ENCODE peak calls at places on chromosome 18, in five cellular contexts. W is body of pancreas, I is tibial nerve, F is neural progenitor cell, P is A549. G is an unnamed sample.

GRCh38 chr18:77084757-77085035 is 47.9 kb downstream of the MBP start:
- DNase-seq in P (no peak), I (no peak), W (peak; percentile 54), F (no peak), G (no peak)

GRCh38 chr18:24590946-24591345 is 130.5 kb downstream of the HRH4 start:
- DNase-seq in F (no peak), I (no peak), P (no peak), W (no peak), G (no peak)

GRCh38 chr18:32049393-32050161 is 31.0 kb downstream of the RNF125 start:
- DNase-seq in P (peak; percentile 9), I (no peak), W (peak; percentile 39), F (no peak), G (peak; percentile 39)

GRCh38 chr18:75228967-75229366 is 18.4 kb downstream of the TSHZ1 start:
- DNase-seq in F (no peak), I (no peak), W (no peak), P (no peak), G (no peak)

GRCh38 chr18:60549338-60549960 is 176.9 kb upstream of the MC4R start:
- DNase-seq in F (peak; percentile 87), P (peak; percentile 58), W (peak; percentile 54), I (no peak), G (no peak)

GRCh38 chr18:52326001-52326400 is 14.0 kb upstream of the DCC start:
- DNase-seq in P (no peak), W (no peak), I (no peak), F (no peak), G (no peak)

GRCh38 chr18:75489493-75490190 is 62.1 kb upstream of the SMIM21 start:
- DNase-seq in W (peak; percentile 28), P (peak; percentile 86), I (no peak), F (no peak), G (no peak)

GRCh38 chr18:9599328-9599727 is 15.0 kb downstream of the PPP4R1 start:
- DNase-seq in P (no peak), W (no peak), I (no peak), F (no peak), G (no peak)

GRCh38 chr18:31512203-31512764 is 14.3 kb downstream of the DSG2 start:
- DNase-seq in F (no peak), P (peak; percentile 85), I (no peak), W (peak; percentile 20), G (no peak)

GRCh38 chr18:7272268-7273049 is 41.6 kb downstream of the LRRC30 start:
- DNase-seq in F (peak; percentile 89), P (peak; percentile 71), W (peak; percentile 75), I (peak; percentile 31), G (no peak)

GRCh38 chr18:2396162-2396505 is 175.2 kb downstream of the METTL4 start:
- DNase-seq in I (no peak), P (no peak), F (no peak), W (no peak), G (no peak)

GRCh38 chr18:52829876-52830390 is 489.9 kb downstream of the DCC start:
- DNase-seq in P (no peak), F (no peak), I (no peak), W (no peak), G (no peak)

GRCh38 chr18:73007195-73007934 is 139.6 kb upstream of the NETO1 start:
- DNase-seq in P (no peak), F (peak; percentile 3), W (no peak), I (no peak), G (no peak)

GRCh38 chr18:57853133-57853532 is 50.0 kb upstream of the ATP8B1 start:
- DNase-seq in W (no peak), I (no peak), P (no peak), F (no peak), G (no peak)

GRCh38 chr18:24677011-24677410 is 216.6 kb downstream of the HRH4 start:
- DNase-seq in F (no peak), W (no peak), P (no peak), I (no peak), G (no peak)

GRCh38 chr18:47283476-47283875 is 32.0 kb upstream of the SKOR2 start:
- DNase-seq in W (no peak), P (peak; percentile 38), F (peak; percentile 56), I (no peak), G (no peak)

GRCh38 chr18:77146249-77147080 is 13.9 kb upstream of the MBP start:
- DNase-seq in I (no peak), W (no peak), P (no peak), F (no peak), G (no peak)

GRCh38 chr18:27793013-27793412 is 383.9 kb downstream of the CDH2 start:
- DNase-seq in W (no peak), I (no peak), F (no peak), P (no peak), G (no peak)

GRCh38 chr18:45780568-45780967 is 44.9 kb upstream of the SIGLEC15 start:
- DNase-seq in I (no peak), W (no peak), F (peak; percentile 46), P (no peak), G (no peak)

GRCh38 chr18:22032392-22032961 is 136.9 kb upstream of the GATA6 start:
- DNase-seq in F (peak; percentile 27), I (no peak), P (peak; percentile 86), W (peak; percentile 53), G (no peak)

GRCh38 chr18:22031581-22031980 is 137.8 kb upstream of the GATA6 start:
- DNase-seq in W (no peak), F (no peak), I (no peak), P (no peak), G (no peak)

GRCh38 chr18:22034276-22034675 is 135.1 kb upstream of the GATA6 start:
- DNase-seq in F (no peak), I (no peak), P (no peak), W (peak; percentile 15), G (no peak)

DNA sequence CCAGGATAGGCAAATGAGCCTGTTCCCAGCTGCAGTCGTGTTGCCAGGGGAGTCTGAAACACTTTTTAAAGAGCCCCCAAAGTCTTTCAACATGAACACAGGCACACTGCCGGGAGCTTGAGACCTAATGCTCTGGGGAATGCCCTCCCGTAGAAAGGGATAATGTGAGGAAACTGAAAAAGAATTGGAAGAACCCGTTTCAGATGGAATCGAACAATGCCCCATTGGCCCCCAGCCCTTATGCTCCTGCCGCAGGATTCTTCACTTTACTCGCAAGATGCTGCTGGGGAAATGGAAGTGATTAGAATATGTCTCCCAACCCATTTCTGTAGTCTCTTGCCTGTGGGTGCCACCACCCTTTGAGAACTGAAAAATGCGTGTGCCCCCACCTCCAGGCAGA is 136.3 kb upstream of the GATA6 start:
- DNase-seq in I (no peak), P (no peak), W (no peak), F (peak; percentile 87), G (no peak)
- TF ChIP-seq CTCF in I (no peak), P (no peak), W (no peak), F (no peak), G (no peak)

DNA sequence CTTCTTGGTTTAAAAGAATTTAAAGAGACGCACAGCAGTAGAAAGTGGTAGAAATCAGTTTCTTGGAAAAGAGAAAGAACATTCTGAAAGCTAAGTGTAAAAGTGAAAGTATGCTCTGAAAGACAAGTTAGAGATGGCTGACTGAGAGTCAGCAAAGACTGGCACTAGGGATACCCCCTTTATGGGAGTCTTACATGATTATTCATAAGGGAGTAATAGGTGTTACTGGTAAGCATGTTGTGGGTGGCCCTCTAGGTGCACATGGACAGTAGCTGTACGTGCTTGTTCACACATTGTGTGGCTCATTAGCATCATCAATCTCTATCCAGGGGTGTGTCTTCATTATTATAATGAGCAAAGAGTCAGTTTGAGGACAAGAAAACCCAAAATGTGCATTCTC is 816.2 kb downstream of the CBLN2 start:
- DNase-seq in F (no peak), I (no peak), P (no peak), W (no peak), G (no peak)
- H3K9me3 ChIP-seq in F (no peaks in the 10 kb centered on the region), I (no peaks in the 10 kb centered on the region), P (no peaks in the 10 kb centered on the region), W (no peaks in the 10 kb centered on the region), G (no peaks in the 10 kb centered on the region)

GRCh38 chr18:12394428-12394827 is 13.3 kb upstream of the PRELID3A start:
- DNase-seq in F (peak; percentile 45), P (peak; percentile 26), W (no peak), I (no peak), G (no peak)
- TF ChIP-seq CTCF in F (peak; percentile 50), P (peak; percentile 50), W (peak; percentile 15), I (no peak), G (peak; percentile 15)

DNA sequence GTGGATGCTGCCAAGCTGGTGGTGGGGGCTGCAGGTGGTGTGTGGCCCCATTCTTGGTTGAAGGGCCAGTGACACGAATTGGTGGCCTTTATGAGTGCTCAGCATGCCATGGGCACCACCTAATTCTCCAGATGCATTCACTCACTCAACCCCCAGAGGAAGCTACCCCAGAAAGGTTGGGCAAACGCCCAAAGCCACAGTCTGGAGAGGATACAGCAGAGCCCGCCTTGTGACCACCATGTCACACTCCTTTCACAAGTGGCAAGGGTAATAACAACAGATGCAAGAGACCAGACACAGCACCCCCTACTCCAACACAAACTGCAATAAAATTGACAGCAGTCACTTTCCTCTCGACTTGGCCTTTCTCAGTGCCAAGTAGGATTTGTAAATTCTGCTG is 27.0 kb downstream of the MC2R start:
- DNase-seq in W (no peak), P (no peak), I (no peak), F (no peak), G (no peak)
- H3K9me3 ChIP-seq in W (no peaks in the 10 kb centered on the region), P (no peaks in the 10 kb centered on the region), I (no peaks in the 10 kb centered on the region), F (no peaks in the 10 kb centered on the region), G (no peaks in the 10 kb centered on the region)

GRCh38 chr18:12003894-12004293 is 22.6 kb downstream of the IMPA2 start:
- DNase-seq in F (no peak), W (no peak), P (no peak), I (no peak), G (no peak)
- TF ChIP-seq CTCF in F (no peak), W (no peak), P (no peak), I (no peak), G (no peak)

GRCh38 chr18:79935098-79935480 is 16.4 kb downstream of the SLC66A2 start:
- DNase-seq in F (no peak), P (no peak), W (no peak), I (no peak), G (no peak)

GRCh38 chr18:79935499-79935898 is 16.0 kb downstream of the SLC66A2 start:
- DNase-seq in P (no peak), F (no peak), W (no peak), I (no peak), G (no peak)

GRCh38 chr18:79932907-79933306 is 18.5 kb downstream of the SLC66A2 start:
- DNase-seq in P (no peak), F (no peak), I (no peak), W (no peak), G (no peak)

GRCh38 chr18:79934311-79935097 is 16.9 kb downstream of the SLC66A2 start:
- DNase-seq in W (peak; percentile 54), F (no peak), I (no peak), P (no peak), G (no peak)

DNA sequence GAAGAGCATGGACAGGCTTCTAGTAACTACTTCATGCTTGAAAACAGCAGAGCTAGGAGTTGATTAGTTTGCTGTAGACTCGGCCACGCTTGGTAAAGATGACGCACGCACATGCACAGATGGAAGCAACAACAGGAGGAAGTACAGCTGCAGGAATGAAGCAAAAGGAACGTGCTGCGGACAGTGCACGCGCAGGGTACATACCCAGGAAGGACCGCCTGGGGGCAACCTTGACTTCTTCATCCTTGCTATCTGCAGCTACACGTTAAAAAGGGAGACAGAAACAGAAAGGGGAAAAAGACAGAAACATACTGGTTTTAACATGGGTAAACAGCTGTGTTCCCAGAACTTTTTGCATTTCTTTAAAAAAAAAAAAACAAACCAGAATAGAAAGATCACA is 17.7 kb downstream of the SLC66A2 start:
- DNase-seq in W (peak; percentile 86), P (no peak), F (peak; percentile 36), I (no peak), G (no peak)
- H3K9me3 ChIP-seq in W (no peaks in the 10 kb centered on the region), P (peaks cover 36% of the 10 kb centered on the region), F (peaks cover 26% of the 10 kb centered on the region), I (peaks cover 9% of the 10 kb centered on the region), G (peaks cover 40% of the 10 kb centered on the region)

GRCh38 chr18:23154823-23155517 is 19.7 kb downstream of the CABLES1 start:
- DNase-seq in F (no peak), I (no peak), P (no peak), W (no peak), G (no peak)
- TF ChIP-seq CTCF in F (no peak), I (no peak), P (no peak), W (no peak), G (no peak)

G was measured in CD4-positive, alpha-beta T cell.